ENCODE peak calls at places on chromosomes 12 and 14, in five cellular contexts. G, R, L, A and V are unnamed samples.

GRCh38 chr14:88502740-88503139 is 52.1 kb downstream of the PTPN21 start:
- DNase-seq in G (no peak), R (no peak), L (no peak), A (no peak), V (no peak)

GRCh38 chr12:51970904-51971646 is 19.6 kb downstream of the ACVR1B start:
- DNase-seq in G (no peak), R (no peak), L (no peak), A (no peak), V (no peak)

GRCh38 chr14:37594238-37594915 is 672 bp downstream of the FOXA1 start:
- DNase-seq in G (peak), R (no peak), L (peak), A (no peak), V (peak)

GRCh38 chr12:107655281-107656065 is 30.1 kb upstream of the PWP1 start:
- DNase-seq in G (no peak), R (no peak), L (peak), A (no peak), V (no peak)

GRCh38 chr12:110704750-110705149 is 15.8 kb upstream of the HVCN1 start:
- DNase-seq in G (no peak), R (no peak), L (no peak), A (no peak), V (no peak)

GRCh38 chr12:75389061-75389460 is 1.8 kb upstream of the GLIPR1L2 start:
- DNase-seq in G (no peak), R (no peak), L (peak), A (no peak), V (no peak)

GRCh38 chr12:115201928-115202327 is 518.0 kb upstream of the TBX3 start:
- DNase-seq in G (no peak), R (no peak), L (no peak), A (no peak), V (no peak)

GRCh38 chr14:65345264-65345663 is 67.3 kb upstream of the FUT8 start:
- DNase-seq in G (no peak), R (no peak), L (no peak), A (no peak), V (no peak)

GRCh38 chr12:66633676-66634075 is 45.2 kb downstream of the GRIP1 start:
- DNase-seq in G (no peak), R (no peak), L (peak), A (no peak), V (no peak)

GRCh38 chr12:8822298-8822697 is at the start of gene A2ML1:
- DNase-seq in G (no peak), R (no peak), L (no peak), A (no peak), V (no peak)

GRCh38 chr12:124524231-124524925 is 43.0 kb downstream of the NCOR2 start:
- DNase-seq in G (no peak), R (no peak), L (peak), A (no peak), V (no peak)

GRCh38 chr12:124527861-124528561 is 39.4 kb downstream of the NCOR2 start:
- DNase-seq in G (no peak), R (no peak), L (peak), A (peak), V (no peak)

GRCh38 chr12:124523071-124523470 is 44.3 kb downstream of the NCOR2 start:
- DNase-seq in G (no peak), R (peak), L (peak), A (peak), V (no peak)

GRCh38 chr12:124525455-124525854 is 42.0 kb downstream of the NCOR2 start:
- DNase-seq in G (no peak), R (no peak), L (peak), A (peak), V (no peak)

DNA sequence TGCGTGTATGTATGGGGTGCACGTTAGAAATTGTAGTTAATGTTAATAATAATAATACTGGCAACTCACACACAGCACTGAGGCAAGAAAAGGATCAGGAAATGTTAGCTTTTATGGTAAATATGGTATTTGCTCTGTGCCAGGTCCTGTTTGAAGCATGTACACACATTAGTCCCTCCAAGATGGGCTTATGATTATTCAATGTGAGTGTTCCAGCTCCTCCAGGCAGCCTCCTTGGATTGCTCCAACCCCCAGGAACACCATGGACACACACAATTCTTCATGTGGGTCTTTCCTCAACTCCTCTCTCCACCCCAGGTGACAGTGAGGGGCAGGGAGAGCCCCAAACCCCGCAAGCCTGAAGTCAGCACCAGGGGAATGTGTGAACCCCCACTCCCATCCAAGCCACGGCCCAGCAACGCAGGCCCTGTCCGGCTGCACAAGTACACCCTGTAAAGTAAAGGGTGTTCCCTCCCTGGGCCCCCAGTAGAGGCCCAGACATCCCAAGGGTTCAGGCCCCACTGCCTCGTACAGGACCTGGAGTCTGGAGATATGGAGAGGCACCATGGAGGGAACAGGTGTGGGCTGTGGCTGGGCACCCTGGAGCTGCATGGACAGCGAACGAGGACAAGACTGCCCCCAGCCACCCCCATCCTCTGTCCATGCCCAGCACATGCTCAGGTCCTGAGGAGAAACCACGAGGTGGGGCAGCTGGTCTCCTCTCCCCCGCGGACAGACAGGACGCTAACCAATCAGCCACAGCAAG is 41.3 kb downstream of the NCOR2 start:
- DNase-seq in G (no peak), R (no peak), L (no peak), A (no peak), V (no peak)
- H3K4me3 ChIP-seq in G (no peak), R (no peak), L (no peak), A (no peak), V (no peak)

GRCh38 chr14:49553892-49554291 is 32.3 kb downstream of the RPS29 start:
- DNase-seq in G (no peak), R (no peak), L (no peak), A (no peak), V (no peak)
- H3K4me3 ChIP-seq in G (no peak), R (no peak), L (no peak), A (no peak), V (no peak)

DNA sequence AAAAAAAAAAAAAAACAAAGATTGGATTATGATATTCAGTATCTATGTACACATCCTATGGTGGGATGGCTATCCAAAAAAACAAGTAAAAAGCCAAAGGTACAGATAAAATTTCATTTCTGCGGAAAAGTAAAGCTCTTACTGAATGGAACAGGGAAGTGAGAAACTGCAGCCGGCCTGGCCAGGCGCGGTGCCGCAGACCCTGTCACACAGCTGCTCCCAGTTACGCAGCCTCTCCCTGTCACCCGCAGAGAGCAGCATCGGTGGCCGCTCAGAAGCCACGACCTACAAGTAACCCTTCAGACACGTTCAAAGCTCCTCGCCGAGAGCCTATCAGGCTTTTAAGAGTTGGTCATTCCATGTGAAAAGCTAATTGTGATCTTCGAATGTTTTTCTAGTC is 10.9 kb upstream of the ANKLE2 start:
- DNase-seq in G (no peak), R (no peak), L (no peak), A (no peak), V (no peak)
- H3K4me3 ChIP-seq in G (no peak), R (no peak), L (no peak), A (no peak), V (no peak)

DNA sequence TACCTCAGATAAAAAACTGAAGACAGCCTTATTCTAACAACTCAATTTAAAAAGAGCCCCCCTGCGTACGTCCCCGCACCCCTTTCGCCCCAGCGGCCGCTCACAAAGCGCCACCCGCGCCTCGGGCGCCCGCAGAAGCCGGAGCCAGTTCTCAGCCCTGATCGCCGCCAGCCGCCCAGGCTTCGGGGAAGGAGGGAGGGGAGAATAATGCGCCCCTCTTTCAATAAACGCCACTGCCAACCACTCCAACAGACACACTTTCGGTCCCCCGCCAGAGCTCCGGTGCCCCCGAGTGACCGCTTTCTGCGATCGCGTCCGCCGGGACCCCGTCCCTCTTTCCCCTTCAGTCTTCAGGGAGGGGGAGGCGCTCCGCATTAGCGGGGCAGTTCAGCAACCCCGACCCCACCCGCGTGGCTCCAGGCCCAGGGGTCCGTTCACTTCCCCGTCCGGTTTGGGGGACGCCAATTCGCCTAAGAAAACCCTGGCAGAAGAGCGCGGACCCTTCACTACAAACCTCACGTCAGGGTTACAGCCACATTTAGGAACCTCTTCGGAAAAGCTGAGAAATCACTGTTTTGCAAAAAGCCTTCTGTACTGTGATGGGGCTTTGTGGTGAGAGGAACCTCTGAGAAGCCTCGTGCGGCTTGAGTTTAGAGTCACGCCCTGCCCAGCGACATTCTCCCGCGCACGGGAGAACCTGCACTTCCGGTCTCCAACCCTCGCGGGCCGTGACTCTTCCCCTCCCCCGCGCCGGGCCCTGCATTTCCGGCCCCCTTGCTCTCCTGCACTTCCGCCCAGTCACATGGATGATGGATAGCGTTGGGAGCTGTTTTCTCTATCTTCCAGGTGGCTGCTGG is 18.7 kb downstream of the FOXG1 start:
- DNase-seq in G (peak), R (no peak), L (peak), A (no peak), V (no peak)
- H3K4me3 ChIP-seq in G (peak), R (peak), L (peak), A (peak), V (no peak)

GRCh38 chr14:74400919-74401503 is 25.0 kb downstream of the SYNDIG1L start:
- DNase-seq in G (no peak), R (no peak), L (no peak), A (no peak), V (no peak)
- H3K4me3 ChIP-seq in G (no peak), R (peak), L (no peak), A (no peak), V (no peak)